ENCODE peak calls at places on chromosomes 4 and X, in five cellular contexts. B is right atrium auricular region, I is neuronal stem cell, K is SJSA1, G is aorta. T is an unnamed sample.

GRCh38 chr4:175238827-175239517 is 320.8 kb downstream of the ADAM29 start:
- DNase-seq in B (no peak), I (no peak), K (no peak), G (no peak), T (no peak)

GRCh38 chrX:46130246-46130645 is 415.0 kb downstream of the ZNF674 start:
- DNase-seq in B (no peak), I (peak; percentile 40), K (no peak), G (no peak), T (no peak)

GRCh38 chrX:18149454-18149853 is 71.2 kb downstream of the BEND2 start:
- DNase-seq in B (no peak), I (no peak), K (no peak), G (no peak), T (no peak)

GRCh38 chr4:76691767-76692689 is 205.9 kb downstream of the SOWAHB start:
- DNase-seq in B (no peak), I (no peak), K (no peak), G (no peak), T (no peak)

GRCh38 chr4:25783943-25784342 is 78.8 kb downstream of the SEL1L3 start:
- DNase-seq in B (no peak), I (no peak), K (no peak), G (no peak), T (no peak)

GRCh38 chrX:14529288-14529989 is at the start of gene GLRA2:
- DNase-seq in B (no peak), I (peak; percentile 69), K (no peak), G (no peak), T (no peak)

GRCh38 chrX:21723814-21724213 is 34.1 kb downstream of the SMPX start:
- DNase-seq in B (no peak), I (no peak), K (no peak), G (no peak), T (no peak)

GRCh38 chr4:40055873-40056721 is 553 bp upstream of the N4BP2 start:
- DNase-seq in B (peak; percentile 70), I (peak; percentile 76), K (peak; percentile 65), G (peak; percentile 89), T (peak; percentile 95)

GRCh38 chr4:185398618-185399017 is 2.0 kb downstream of the ANKRD37 start:
- DNase-seq in B (no peak), I (no peak), K (no peak), G (no peak), T (no peak)

GRCh38 chr4:148057425-148058020 is 325.6 kb downstream of the ARHGAP10 start:
- DNase-seq in B (no peak), I (no peak), K (no peak), G (no peak), T (no peak)

GRCh38 chrX:69162466-69162865 is 2.8 kb downstream of the PJA1 start:
- DNase-seq in B (no peak), I (no peak), K (no peak), G (no peak), T (peak; percentile 21)

GRCh38 chrX:17032351-17032750 is 85.9 kb downstream of the REPS2 start:
- DNase-seq in B (no peak), I (no peak), K (no peak), G (no peak), T (no peak)

GRCh38 chr4:162232349-162232748 is 68.5 kb upstream of the FSTL5 start:
- DNase-seq in B (no peak), I (no peak), K (no peak), G (no peak), T (no peak)

GRCh38 chrX:68826113-68826980 is 2.5 kb upstream of the EFNB1 start:
- DNase-seq in B (peak; percentile 50), I (no peak), K (no peak), G (no peak), T (peak; percentile 37)

GRCh38 chr4:63919636-63920365 is 489.4 kb downstream of the TECRL start:
- DNase-seq in B (no peak), I (no peak), K (no peak), G (no peak), T (peak; percentile 47)

GRCh38 chr4:98928505-98929340 is at the start of gene EIF4E:
- DNase-seq in B (peak; percentile 99), I (peak; percentile 93), K (peak; percentile 98), G (peak; percentile 98), T (peak; percentile 98)

GRCh38 chr4:174352405-174352804 is 68.7 kb downstream of the CEP44 start:
- DNase-seq in B (no peak), I (no peak), K (no peak), G (no peak), T (no peak)

GRCh38 chrX:49659771-49660170 is 36.0 kb downstream of the PAGE1 start:
- DNase-seq in B (no peak), I (no peak), K (no peak), G (no peak), T (no peak)

GRCh38 chr4:2295535-2296442 is 33.9 kb upstream of the MXD4 start:
- DNase-seq in B (no peak), I (no peak), K (no peak), G (peak; percentile 63), T (no peak)

GRCh38 chrX:119410027-119410819 is 11.1 kb downstream of the SLC25A43 start:
- DNase-seq in B (peak; percentile 60), I (no peak), K (peak; percentile 84), G (no peak), T (no peak)

GRCh38 chr4:87949961-87950360 is 25.6 kb upstream of the SPP1 start:
- DNase-seq in B (no peak), I (no peak), K (peak; percentile 51), G (no peak), T (no peak)

GRCh38 chr4:48079972-48080391 is 54.1 kb downstream of the TXK start:
- DNase-seq in B (no peak), I (no peak), K (no peak), G (no peak), T (no peak)

GRCh38 chr4:142360657-142361056 is 485.4 kb downstream of the INPP4B start:
- DNase-seq in B (no peak), I (no peak), K (no peak), G (no peak), T (no peak)

GRCh38 chr4:16203083-16203482 is 23.2 kb downstream of the TAPT1 start:
- DNase-seq in B (no peak), I (no peak), K (no peak), G (no peak), T (no peak)

GRCh38 chrX:45843518-45843917 is 642.8 kb upstream of the DIPK2B start:
- DNase-seq in B (no peak), I (no peak), K (no peak), G (no peak), T (no peak)

GRCh38 chr4:602559-602942 is 22.8 kb upstream of the PDE6B start:
- DNase-seq in B (peak; percentile 55), I (peak; percentile 65), K (no peak), G (no peak), T (no peak)

GRCh38 chr4:79652232-79652631 is 244.2 kb upstream of the GK2 start:
- DNase-seq in B (no peak), I (no peak), K (no peak), G (no peak), T (no peak)

GRCh38 chr4:6027392-6027791 is 9.2 kb upstream of the C4orf50 start:
- DNase-seq in B (no peak), I (no peak), K (no peak), G (peak; percentile 2), T (no peak)

GRCh38 chr4:153261922-153262321 is 57.7 kb downstream of the TRIM2 start:
- DNase-seq in B (no peak), I (no peak), K (no peak), G (no peak), T (no peak)

GRCh38 chr4:153259679-153260078 is 55.4 kb downstream of the TRIM2 start:
- DNase-seq in B (no peak), I (no peak), K (no peak), G (no peak), T (no peak)

GRCh38 chr4:153261431-153261830 is 57.2 kb downstream of the TRIM2 start:
- DNase-seq in B (no peak), I (no peak), K (no peak), G (no peak), T (no peak)

GRCh38 chr4:153260152-153260551 is 55.9 kb downstream of the TRIM2 start:
- DNase-seq in B (no peak), I (no peak), K (no peak), G (no peak), T (no peak)

GRCh38 chr4:153260553-153261306 is 56.5 kb downstream of the TRIM2 start:
- DNase-seq in B (no peak), I (no peak), K (peak; percentile 49), G (no peak), T (no peak)
- H3K27ac ChIP-seq in B (no peak overlapping the region), I (no peak overlapping the region), K (no peak overlapping the region), G (no peak overlapping the region), T (no peak overlapping the region)

GRCh38 chr4:24764305-24764704 is 31.1 kb upstream of the SOD3 start:
- DNase-seq in B (no peak), I (no peak), K (no peak), G (no peak), T (peak; percentile 21)
- H3K27ac ChIP-seq in B (no peak overlapping the region), I (no peak overlapping the region), K (no peak overlapping the region), G (no peak overlapping the region), T (peak overlapping the region; percentile 63)

GRCh38 chrX:13373027-13373806 is 53.4 kb upstream of the ATXN3L start:
- DNase-seq in B (no peak), I (no peak), K (no peak), G (no peak), T (no peak)
- H3K27ac ChIP-seq in B (peak overlapping the region; percentile 45), I (no peak overlapping the region), K (no peak overlapping the region), G (no peak overlapping the region), T (peak overlapping the region; percentile 48)

GRCh38 chr4:118915468-118915867 is 26.8 kb downstream of the SYNPO2 start:
- DNase-seq in B (no peak), I (no peak), K (no peak), G (no peak), T (no peak)
- H3K27ac ChIP-seq in B (no peak overlapping the region), I (no peak overlapping the region), K (no peak overlapping the region), G (no peak overlapping the region), T (peak overlapping the region; percentile 87)

GRCh38 chr4:123672987-123673386 is 276.4 kb downstream of the SPRY1 start:
- DNase-seq in B (no peak), I (no peak), K (no peak), G (no peak), T (no peak)
- H3K27ac ChIP-seq in B (no peak overlapping the region), I (no peak overlapping the region), K (no peak overlapping the region), G (no peak overlapping the region), T (no peak overlapping the region)

DNA sequence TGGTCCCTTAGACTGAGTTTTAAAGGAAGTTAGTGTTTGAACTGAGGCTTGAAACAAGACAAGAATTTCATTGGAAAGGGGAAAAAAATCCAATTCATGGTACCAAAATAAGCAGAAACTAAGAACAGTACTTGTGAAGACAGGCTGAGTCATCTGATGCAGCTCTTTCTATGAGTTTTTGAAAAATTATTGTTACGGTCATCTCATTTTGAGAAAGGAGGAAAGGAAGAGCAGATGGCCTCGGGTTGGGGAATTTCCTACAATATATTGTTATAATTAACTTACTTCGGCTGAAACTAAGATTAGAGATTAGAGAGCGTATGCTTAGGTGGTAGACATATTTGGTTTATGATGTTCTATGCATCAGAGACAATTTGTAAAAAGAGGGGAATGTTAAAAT is 2164.8 kb upstream of the AGA start:
- DNase-seq in B (no peak), I (no peak), K (no peak), G (no peak), T (no peak)
- H3K27ac ChIP-seq in B (no peak overlapping the region), I (no peak overlapping the region), K (no peak overlapping the region), G (no peak overlapping the region), T (no peak overlapping the region)